ENCODE peak calls at places on chromosomes 6 and 20, in four cellular contexts. K is GM12878, P is HepG2, W is K562. B is an unnamed sample.

GRCh38 chr20:49978685-49979029 is 4.1 kb upstream of the SNAI1 start:
- DNase-seq in K (no peak), P (no peak), W (no peak), B (no peak)

GRCh38 chr6:53294095-53294494 is 54.7 kb downstream of the ELOVL5 start:
- DNase-seq in K (no peak), P (peak; percentile 31), W (no peak), B (peak; percentile 43)

GRCh38 chr20:34215711-34216381 is 25.4 kb upstream of the ASIP start:
- DNase-seq in K (no peak), P (peak; percentile 79), W (peak; percentile 69), B (peak; percentile 77)

GRCh38 chr6:35377002-35377401 is 34.6 kb downstream of the PPARD start:
- DNase-seq in K (no peak), P (no peak), W (no peak), B (no peak)

GRCh38 chr6:169981969-169982368 is 230.5 kb downstream of the ERMARD start:
- DNase-seq in K (no peak), P (no peak), W (no peak), B (no peak)

GRCh38 chr6:142121342-142121741 is 11.4 kb upstream of the GJE1 start:
- DNase-seq in K (no peak), P (no peak), W (no peak), B (no peak)

GRCh38 chr6:111427341-111428116 is 55.5 kb downstream of the REV3L start:
- DNase-seq in K (peak; percentile 54), P (peak; percentile 85), W (no peak), B (no peak)

GRCh38 chr20:46324379-46324778 is 16.1 kb upstream of the CDH22 start:
- DNase-seq in K (no peak), P (no peak), W (no peak), B (no peak)

GRCh38 chr6:154500769-154501171 is 9.7 kb downstream of the CNKSR3 start:
- DNase-seq in K (no peak), P (peak; percentile 66), W (peak; percentile 57), B (peak; percentile 59)

GRCh38 chr6:15362274-15363160 is 116.6 kb downstream of the JARID2 start:
- DNase-seq in K (no peak), P (peak; percentile 59), W (no peak), B (no peak)

GRCh38 chr6:27650620-27651370 is 177.9 kb upstream of the ZNF184 start:
- DNase-seq in K (no peak), P (peak; percentile 81), W (peak; percentile 82), B (peak; percentile 70)

GRCh38 chr6:121686611-121687023 is 251.2 kb downstream of the GJA1 start:
- DNase-seq in K (no peak), P (no peak), W (no peak), B (no peak)

GRCh38 chr20:663315-664090 is 10.5 kb upstream of the SRXN1 start:
- DNase-seq in K (no peak), P (no peak), W (no peak), B (no peak)

DNA sequence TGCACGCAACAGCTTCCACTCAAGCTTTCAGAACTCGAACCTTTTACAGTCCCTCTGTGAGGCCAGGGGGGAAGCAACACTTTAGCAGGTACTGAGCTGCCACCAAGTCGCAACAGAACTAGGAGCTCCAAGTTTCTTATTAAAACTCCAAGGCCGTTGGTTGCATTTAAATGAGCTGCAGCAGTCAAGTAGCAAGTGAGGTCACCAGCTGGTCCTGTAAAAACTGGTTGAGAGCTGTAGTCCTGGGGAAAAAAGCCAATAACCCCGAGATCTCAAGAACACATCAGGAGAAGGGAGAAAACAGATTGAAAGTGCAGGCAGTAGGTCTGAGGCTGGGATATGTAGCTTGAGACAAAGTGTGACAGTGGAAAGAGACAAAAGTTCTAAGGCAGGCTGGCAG is 413.7 kb downstream of the CDC5L start:
- DNase-seq in K (no peak), P (no peak), W (no peak), B (no peak)
- TF ChIP-seq FOXK2 in K (no peak), P (no peak), W (no peak), B (no peak)

GRCh38 chr6:104484191-104484590 is 375.5 kb downstream of the HACE1 start:
- DNase-seq in K (no peak), P (no peak), W (no peak), B (no peak)

GRCh38 chr6:104484626-104485025 is 375.1 kb downstream of the HACE1 start:
- DNase-seq in K (no peak), P (no peak), W (no peak), B (no peak)

GRCh38 chr6:104486003-104486402 is 373.7 kb downstream of the HACE1 start:
- DNase-seq in K (no peak), P (no peak), W (no peak), B (no peak)

GRCh38 chr6:104477569-104477968 is 382.1 kb downstream of the HACE1 start:
- DNase-seq in K (no peak), P (no peak), W (no peak), B (no peak)

DNA sequence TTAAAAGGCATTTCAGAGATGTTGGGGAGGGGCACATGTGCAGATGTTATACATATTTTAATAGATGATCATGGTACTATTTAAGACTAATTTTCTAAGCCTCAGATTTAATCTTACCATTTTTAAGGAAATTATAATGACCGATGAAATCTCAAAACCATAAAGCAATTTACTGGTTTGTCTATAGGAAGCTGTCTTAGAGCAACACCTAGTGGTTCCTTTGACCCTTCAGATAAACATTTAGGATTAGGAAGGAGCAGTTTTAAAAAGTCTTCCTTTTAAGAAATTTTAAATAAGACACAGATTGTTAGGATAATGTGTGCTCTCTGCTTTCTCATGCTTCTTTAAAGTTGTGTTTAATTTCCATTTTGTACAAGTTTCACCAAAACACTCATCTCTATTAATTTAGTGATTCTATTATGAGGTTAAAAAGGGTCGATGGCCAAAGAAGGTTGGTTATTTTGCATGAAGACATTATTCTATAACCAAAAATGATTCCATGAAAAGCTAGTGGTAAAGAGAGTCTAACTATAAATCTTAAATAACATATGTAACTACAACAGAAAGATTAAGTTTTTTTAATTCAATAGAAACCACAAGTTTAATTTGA is 376.4 kb downstream of the HACE1 start:
- DNase-seq in K (no peak), P (peak; percentile 7), W (peak; percentile 6), B (no peak)
- TF ChIP-seq FOXK2 in K (no peak), P (no peak), W (no peak), B (no peak)

DNA sequence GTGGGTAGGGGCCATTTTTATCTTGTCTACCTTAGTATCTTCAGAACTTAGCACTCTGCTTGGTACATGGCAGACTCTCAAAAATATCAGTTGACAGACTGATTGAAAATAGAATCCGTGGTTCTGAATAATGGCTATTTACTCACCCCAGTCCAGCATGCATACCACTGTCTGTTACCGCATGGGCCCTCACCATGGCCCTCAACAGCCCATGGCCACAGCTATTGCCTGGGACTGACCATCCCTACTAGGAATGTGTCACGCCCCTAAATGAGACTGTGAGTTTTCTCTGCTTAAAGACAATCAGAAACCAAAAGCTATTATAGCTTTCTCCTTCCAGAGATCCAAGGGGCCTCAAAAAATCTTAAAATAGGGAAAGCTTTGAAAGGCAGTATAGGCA is 207.7 kb downstream of the ATXN1 start:
- DNase-seq in K (no peak), P (no peak), W (no peak), B (no peak)
- TF ChIP-seq FOXK2 in K (no peak), P (no peak), W (no peak), B (no peak)

DNA sequence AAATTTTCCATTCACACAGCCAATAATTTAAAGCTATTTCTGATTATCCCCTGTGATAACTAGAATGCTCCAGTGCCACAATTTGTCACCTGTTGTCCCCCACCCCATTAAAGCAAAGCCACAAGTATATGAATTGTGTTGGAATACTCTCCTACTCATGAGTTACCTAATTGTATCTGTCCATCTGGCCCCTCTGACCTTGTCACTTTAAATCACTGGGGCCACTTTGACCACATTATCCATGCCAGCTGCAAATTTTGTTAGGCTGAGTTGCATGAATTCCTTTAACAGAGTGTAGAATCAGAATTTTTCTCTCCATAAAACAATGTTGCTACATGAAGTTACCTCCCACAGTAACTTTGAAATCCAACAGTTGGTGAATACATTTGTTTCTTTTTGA is 204.6 kb downstream of the MEI4 start:
- DNase-seq in K (no peak), P (no peak), W (no peak), B (no peak)
- TF ChIP-seq FOXK2 in K (no peak), P (no peak), W (no peak), B (no peak)

GRCh38 chr20:3716195-3716834 is 3.9 kb upstream of the SIGLEC1 start:
- DNase-seq in K (no peak), P (peak; percentile 65), W (peak; percentile 57), B (peak; percentile 71)
- TF ChIP-seq FOXK2 in K (no peak), P (no peak), W (no peak), B (no peak)

GRCh38 chr20:8449120-8449519 is 317.1 kb downstream of the PLCB1 start:
- DNase-seq in K (no peak), P (no peak), W (no peak), B (no peak)

GRCh38 chr20:8457978-8458377 is 325.9 kb downstream of the PLCB1 start:
- DNase-seq in K (no peak), P (no peak), W (no peak), B (no peak)

DNA sequence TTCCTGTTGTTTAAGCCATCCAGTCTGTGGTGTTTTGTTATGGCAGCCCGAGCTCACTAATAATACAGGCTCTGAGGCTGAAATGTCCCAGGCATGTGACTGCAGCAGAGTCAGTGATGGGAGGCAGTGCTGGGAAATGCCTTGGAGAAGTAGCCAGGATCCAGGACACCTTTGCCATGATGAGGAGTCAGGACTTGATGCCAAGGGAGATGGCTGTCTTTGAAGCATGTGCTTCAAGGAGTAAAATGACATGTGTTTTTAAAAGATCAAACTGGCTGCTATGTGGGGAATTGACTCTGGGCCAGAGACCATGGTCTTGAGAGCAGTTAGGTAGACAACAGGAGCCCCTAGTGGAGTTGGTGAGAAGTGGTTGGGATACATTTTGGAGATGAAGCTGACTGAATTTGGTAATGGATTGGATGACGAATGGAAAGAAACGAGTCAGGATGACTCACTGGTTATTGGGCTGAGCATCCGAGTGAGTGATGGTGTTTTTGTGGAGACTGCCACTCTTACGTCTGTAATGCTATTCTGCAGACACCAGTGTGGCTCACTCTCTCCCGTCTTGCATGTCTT is 322.2 kb downstream of the PLCB1 start:
- DNase-seq in K (peak; percentile 17), P (peak; percentile 65), W (no peak), B (peak; percentile 50)
- TF ChIP-seq FOXK2 in K (no peak), P (no peak), W (no peak), B (no peak)

DNA sequence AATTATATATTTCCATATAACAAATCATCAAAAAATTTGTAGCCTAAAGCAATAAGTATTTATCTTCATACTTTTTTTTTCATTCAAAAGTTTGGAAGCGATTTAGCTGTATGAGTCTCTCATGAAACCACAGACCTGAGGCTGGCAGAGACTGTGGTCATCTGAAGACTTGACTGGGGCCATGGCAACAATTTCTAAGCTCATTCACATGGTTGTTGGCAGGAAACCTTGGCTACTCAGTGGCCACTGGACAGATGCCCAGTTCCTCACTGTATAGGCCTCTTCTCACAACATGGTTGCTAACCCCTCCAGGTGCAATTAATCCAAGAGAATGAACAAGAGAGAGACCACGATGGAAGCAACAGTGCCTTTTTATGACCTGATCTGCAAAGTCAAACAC is 235.9 kb downstream of the BTBD3 start:
- DNase-seq in K (no peak), P (no peak), W (no peak), B (no peak)
- TF ChIP-seq FOXK2 in K (no peak), P (no peak), W (no peak), B (no peak)

DNA sequence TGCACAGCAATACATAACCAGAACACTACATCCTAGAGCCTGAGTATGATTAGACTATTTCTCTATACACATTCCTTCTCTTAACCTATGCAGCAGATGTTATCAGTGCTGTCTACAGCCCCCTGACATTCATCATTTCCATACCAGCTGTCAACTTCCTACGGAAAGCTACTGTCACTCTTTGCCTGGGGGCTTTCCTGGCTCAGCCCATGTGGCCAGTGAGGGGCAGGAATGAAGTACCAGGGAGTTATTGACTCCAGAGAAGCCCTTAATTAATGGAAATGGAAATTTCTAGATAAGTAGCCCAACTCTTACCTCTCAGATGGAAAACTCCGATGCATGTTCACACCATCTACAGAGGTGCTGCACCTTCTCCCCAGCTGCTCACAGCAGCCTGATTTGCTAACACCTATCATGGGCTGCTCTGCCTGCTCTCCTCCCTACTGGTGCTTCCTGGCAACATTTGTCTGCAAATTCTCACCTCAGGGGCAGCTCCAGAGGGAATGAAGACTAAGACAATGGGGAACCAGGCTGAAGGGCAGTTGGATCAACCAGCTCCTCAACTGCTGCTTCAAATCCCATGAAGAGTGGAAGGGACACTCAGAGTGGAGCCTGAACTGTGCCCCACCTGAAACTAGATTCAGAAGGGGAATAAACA is 59.6 kb downstream of the LINC00237 start:
- DNase-seq in K (no peak), P (no peak), W (no peak), B (no peak)
- TF ChIP-seq FOXK2 in K (no peak), P (no peak), W (no peak), B (no peak)